ENCODE peak calls at places on chromosomes 3 and 15, in seven cellular contexts. V is GM23248, U is stomach, Y is NT2/D1, L is cardiac muscle cell, M is AG04450, G is brain microvascular endothelial cell. C is an unnamed sample.

GRCh38 chr3:104604326-104605010 is 762.2 kb upstream of the ALCAM start:
- DNase-seq in V (peak; percentile 53), U (no peak), Y (no peak), L (peak; percentile 21), M (no peak), G (peak; percentile 12), C (no peak)

GRCh38 chr15:77120576-77120975 is 49.7 kb upstream of the TSPAN3 start:
- DNase-seq in V (no peak), U (no peak), Y (no peak), L (no peak), M (no peak), G (no peak), C (no peak)

GRCh38 chr3:16477054-16477453 is 36.4 kb downstream of the RFTN1 start:
- DNase-seq in V (peak; percentile 36), U (no peak), Y (no peak), L (no peak), M (no peak), G (no peak), C (no peak)

GRCh38 chr3:65992106-65992505 is 46.6 kb downstream of the MAGI1 start:
- DNase-seq in V (peak; percentile 64), U (no peak), Y (no peak), L (no peak), M (no peak), G (no peak), C (no peak)

GRCh38 chr15:40058476-40059140 is 19.6 kb upstream of the SRP14 start:
- DNase-seq in V (peak; percentile 63), U (no peak), Y (no peak), L (no peak), M (no peak), G (peak; percentile 45), C (no peak)

GRCh38 chr3:9194509-9195184 is 54.8 kb downstream of the SRGAP3 start:
- DNase-seq in V (no peak), U (no peak), Y (no peak), L (no peak), M (no peak), G (no peak), C (no peak)

GRCh38 chr3:160003520-160004128 is 15.0 kb downstream of the IL12A start:
- DNase-seq in V (peak; percentile 64), U (peak; percentile 38), Y (no peak), L (peak; percentile 58), M (no peak), G (peak; percentile 43), C (no peak)

GRCh38 chr3:141380987-141381386 is 12.7 kb downstream of the ZBTB38 start:
- DNase-seq in V (no peak), U (no peak), Y (no peak), L (no peak), M (no peak), G (no peak), C (no peak)

GRCh38 chr3:16173696-16174355 is 654 bp upstream of the GALNT15 start:
- DNase-seq in V (peak; percentile 78), U (no peak), Y (no peak), L (no peak), M (no peak), G (no peak), C (no peak)

GRCh38 chr3:11434017-11434526 is 161.9 kb downstream of the ATG7 start:
- DNase-seq in V (peak; percentile 88), U (no peak), Y (no peak), L (peak; percentile 4), M (peak; percentile 16), G (peak; percentile 66), C (peak; percentile 5)

GRCh38 chr3:52173101-52173500 is 18.9 kb upstream of the POC1A start:
- DNase-seq in V (no peak), U (no peak), Y (no peak), L (no peak), M (no peak), G (no peak), C (no peak)

GRCh38 chr3:71972031-71972430 is 187.1 kb upstream of the PROK2 start:
- DNase-seq in V (peak; percentile 66), U (no peak), Y (no peak), L (no peak), M (no peak), G (no peak), C (no peak)

GRCh38 chr3:59262076-59262498 is 212.3 kb upstream of the CFAP20DC start:
- DNase-seq in V (no peak), U (no peak), Y (no peak), L (no peak), M (no peak), G (no peak), C (no peak)

GRCh38 chr3:50264389-50264963 is 4.5 kb upstream of the SEMA3B start:
- DNase-seq in V (peak; percentile 83), U (peak; percentile 65), Y (peak; percentile 99), L (peak; percentile 96), M (peak; percentile 91), G (peak; percentile 69), C (peak; percentile 82)

GRCh38 chr15:67303490-67304363 is 49.1 kb downstream of the IQCH start:
- DNase-seq in V (peak; percentile 47), U (no peak), Y (peak; percentile 43), L (peak; percentile 62), M (no peak), G (peak; percentile 18), C (peak; percentile 9)

GRCh38 chr3:69164296-69164695 is 41.9 kb upstream of the LMOD3 start:
- DNase-seq in V (no peak), U (no peak), Y (no peak), L (no peak), M (no peak), G (no peak), C (no peak)

GRCh38 chr3:162971715-162972114 is 1475.1 kb downstream of the OTOL1 start:
- DNase-seq in V (no peak), U (no peak), Y (no peak), L (no peak), M (no peak), G (no peak), C (no peak)

GRCh38 chr3:149368201-149368849 is 9.1 kb downstream of the TM4SF1 start:
- DNase-seq in V (peak; percentile 33), U (no peak), Y (no peak), L (no peak), M (no peak), G (no peak), C (no peak)

GRCh38 chr3:127044996-127045395 is 62.1 kb downstream of the PLXNA1 start:
- DNase-seq in V (no peak), U (peak; percentile 43), Y (peak; percentile 15), L (peak; percentile 7), M (no peak), G (no peak), C (no peak)

GRCh38 chr15:36878745-36879262 is 221.5 kb downstream of the MEIS2 start:
- DNase-seq in V (no peak), U (no peak), Y (no peak), L (no peak), M (no peak), G (no peak), C (no peak)

GRCh38 chr15:36882487-36883108 is 217.8 kb downstream of the MEIS2 start:
- DNase-seq in V (peak; percentile 37), U (no peak), Y (no peak), L (peak; percentile 52), M (no peak), G (no peak), C (no peak)

GRCh38 chr15:36879568-36880225 is 220.7 kb downstream of the MEIS2 start:
- DNase-seq in V (no peak), U (no peak), Y (no peak), L (peak; percentile 43), M (no peak), G (no peak), C (no peak)

GRCh38 chr15:36880913-36881290 is 219.4 kb downstream of the MEIS2 start:
- DNase-seq in V (no peak), U (no peak), Y (no peak), L (no peak), M (no peak), G (no peak), C (no peak)

GRCh38 chr15:36880226-36880912 is 220.0 kb downstream of the MEIS2 start:
- DNase-seq in V (no peak), U (no peak), Y (no peak), L (peak; percentile 49), M (no peak), G (no peak), C (no peak)
- H3K27me3 ChIP-seq in V (peaks cover 11% of the 10 kb centered on the region), U (no peaks in the 10 kb centered on the region), Y (peaks cover 63% of the 10 kb centered on the region), L (no peaks in the 10 kb centered on the region), M (peaks cover 51% of the 10 kb centered on the region), G (peaks cover 66% of the 10 kb centered on the region), C (peaks cover 70% of the 10 kb centered on the region)

DNA sequence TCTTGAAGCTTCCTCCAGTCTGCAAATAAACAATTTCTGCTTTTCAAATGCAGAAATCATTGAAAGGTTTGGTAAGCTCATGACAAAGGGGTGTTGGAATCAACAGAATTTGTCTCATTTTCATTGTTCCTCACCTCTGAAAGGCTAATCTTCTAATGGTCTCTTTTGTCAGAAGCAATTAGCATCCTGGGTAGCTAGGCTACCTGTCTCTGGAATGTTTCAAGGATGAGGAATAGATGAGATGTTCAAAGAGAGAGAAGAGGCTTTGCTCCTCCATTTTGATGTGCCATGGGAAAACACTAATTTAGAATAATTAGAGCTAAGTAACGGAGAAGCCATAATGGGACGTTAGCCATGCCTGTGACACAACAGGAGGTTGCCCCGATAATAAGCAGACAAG is 43.5 kb upstream of the SIAH2 start:
- DNase-seq in V (no peak), U (no peak), Y (peak; percentile 90), L (no peak), M (no peak), G (no peak), C (no peak)
- H3K27me3 ChIP-seq in V (peaks cover 20% of the 10 kb centered on the region), U (no peaks in the 10 kb centered on the region), Y (no peaks in the 10 kb centered on the region), L (no peaks in the 10 kb centered on the region), M (peaks cover 31% of the 10 kb centered on the region), G (peaks cover 4% of the 10 kb centered on the region), C (no peaks in the 10 kb centered on the region)

DNA sequence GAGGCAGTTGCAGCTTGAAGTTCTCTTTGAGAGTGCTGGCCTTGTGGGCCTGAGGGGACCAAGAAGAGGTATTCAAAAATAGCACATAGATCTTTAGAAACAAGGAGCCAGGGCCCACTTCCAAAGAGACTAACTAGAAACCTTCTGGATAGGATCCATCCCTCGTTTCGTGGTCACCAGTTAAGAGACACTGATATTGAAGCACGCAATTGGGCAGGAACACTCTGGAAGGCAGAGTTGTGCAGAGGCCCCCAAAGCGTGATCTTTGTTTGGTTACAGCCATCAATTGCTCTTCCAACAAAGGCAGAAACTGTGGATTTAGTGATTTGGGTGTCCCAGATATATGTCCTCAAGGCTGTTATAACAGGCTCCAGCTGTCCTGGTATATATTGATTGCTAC is 46.7 kb upstream of the ACAN start:
- DNase-seq in V (no peak), U (no peak), Y (no peak), L (no peak), M (no peak), G (no peak), C (no peak)
- H3K27me3 ChIP-seq in V (peaks cover 66% of the 10 kb centered on the region), U (no peaks in the 10 kb centered on the region), Y (no peaks in the 10 kb centered on the region), L (no peaks in the 10 kb centered on the region), M (peaks cover 12% of the 10 kb centered on the region), G (no peaks in the 10 kb centered on the region), C (no peaks in the 10 kb centered on the region)

DNA sequence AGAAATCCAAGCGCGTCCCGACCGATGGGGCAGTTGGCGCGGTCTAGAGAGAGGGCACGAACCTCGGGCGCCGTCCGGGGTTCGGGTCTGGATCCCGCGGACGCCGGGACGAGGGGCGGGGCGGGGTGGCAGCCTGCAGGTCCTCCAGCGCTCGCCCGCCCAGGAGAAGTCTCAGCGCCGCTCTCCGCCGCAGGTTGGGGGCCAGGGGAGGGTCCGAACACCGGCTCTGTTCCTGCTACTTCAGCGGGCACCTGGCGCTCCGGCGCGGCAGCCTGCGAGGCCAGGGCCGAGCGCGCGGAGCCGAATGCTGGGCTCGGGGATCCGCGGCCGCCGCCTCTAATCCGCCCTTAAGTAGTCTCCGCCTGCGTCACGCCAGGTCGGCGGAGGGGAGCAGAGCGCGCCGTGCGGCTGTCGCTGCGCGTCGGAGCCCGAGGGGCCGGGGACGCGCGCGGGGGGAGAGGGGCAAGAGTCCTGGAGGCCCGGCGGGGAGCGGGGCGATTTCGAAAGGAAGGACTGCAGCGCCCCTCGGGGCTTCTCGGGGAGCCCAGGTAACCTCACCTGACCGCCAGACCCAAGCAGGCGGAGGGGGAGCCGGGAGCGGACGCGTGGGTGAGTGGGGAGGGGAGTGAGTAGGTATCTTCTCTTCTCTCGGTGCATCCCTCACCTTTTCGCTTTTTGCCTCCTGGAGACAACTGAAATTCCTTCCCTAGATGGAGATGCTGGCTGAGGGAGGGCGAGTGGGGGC is at the start of gene GJD2:
- DNase-seq in V (peak; percentile 19), U (no peak), Y (no peak), L (peak; percentile 73), M (no peak), G (no peak), C (no peak)
- H3K27me3 ChIP-seq in V (peaks cover 58% of the 10 kb centered on the region), U (peaks cover 9% of the 10 kb centered on the region), Y (peaks cover 57% of the 10 kb centered on the region), L (peaks cover 81% of the 10 kb centered on the region), M (peaks cover 49% of the 10 kb centered on the region), G (peaks cover 31% of the 10 kb centered on the region), C (peaks cover 32% of the 10 kb centered on the region)

C was measured in kidney epithelial cell.